ENCODE peak calls at places on chromosomes 6 and 20, in five cellular contexts. Y is GM10248; O is CD4-positive, alpha-beta T cell; P is osteocyte; Q is right lobe of liver. T is an unnamed sample.

GRCh38 chr20:22509090-22509938 is 75.1 kb downstream of the FOXA2 start:
- DNase-seq in O (no peak), Y (no peak), P (no peak), Q (no peak), T (no peak)

GRCh38 chr6:2596222-2596621 is 154.5 kb downstream of the MYLK4 start:
- DNase-seq in Y (no peak), P (no peak), O (no peak), Q (no peak), T (no peak)

GRCh38 chr6:118709859-118710350 is 58.5 kb upstream of the CEP85L start:
- DNase-seq in P (no peak), Q (no peak), Y (peak; percentile 64), O (peak; percentile 41), T (peak; percentile 63)

GRCh38 chr6:12480379-12480778 is 190.2 kb downstream of the EDN1 start:
- DNase-seq in Q (no peak), Y (no peak), P (no peak), O (no peak), T (no peak)

GRCh38 chr20:45253260-45253659 is 1.1 kb downstream of the SLPI start:
- DNase-seq in Y (no peak), O (no peak), Q (no peak), P (no peak), T (no peak)

GRCh38 chr6:31597006-31597405 is 4.2 kb upstream of the NCR3 start:
- DNase-seq in O (no peak), Q (no peak), Y (no peak), P (no peak), T (no peak)

GRCh38 chr20:49349078-49349477 is 71.2 kb upstream of the ZNFX1 start:
- DNase-seq in P (no peak), Q (no peak), Y (no peak), O (no peak), T (no peak)

GRCh38 chr6:30325150-30325872 is 1.4 kb upstream of the TRIM39 start:
- DNase-seq in Q (no peak), P (no peak), Y (peak; percentile 79), O (no peak), T (peak; percentile 81)

GRCh38 chr6:78259935-78260334 is 607.1 kb downstream of the MEI4 start:
- DNase-seq in P (no peak), Q (no peak), O (no peak), Y (no peak), T (no peak)

GRCh38 chr20:62952373-62953166 is at the start of gene SLC17A9:
- DNase-seq in P (no peak), O (no peak), Q (peak; percentile 98), Y (peak; percentile 92), T (peak; percentile 93)

GRCh38 chr20:24910461-24910860 is 38.6 kb upstream of the CST7 start:
- DNase-seq in P (peak; percentile 80), O (no peak), Y (peak; percentile 9), Q (no peak), T (peak; percentile 8)

GRCh38 chr20:9280654-9281053 is 211.8 kb downstream of the PLCB4 start:
- DNase-seq in Q (no peak), O (no peak), Y (no peak), P (no peak), T (no peak)

GRCh38 chr20:58094698-58095097 is 133.8 kb downstream of the ANKRD60 start:
- DNase-seq in Q (no peak), O (no peak), Y (no peak), P (peak; percentile 68), T (no peak)

GRCh38 chr20:39105551-39105950 is 143.4 kb downstream of the DHX35 start:
- DNase-seq in Y (no peak), P (no peak), Q (no peak), O (no peak), T (no peak)

DNA sequence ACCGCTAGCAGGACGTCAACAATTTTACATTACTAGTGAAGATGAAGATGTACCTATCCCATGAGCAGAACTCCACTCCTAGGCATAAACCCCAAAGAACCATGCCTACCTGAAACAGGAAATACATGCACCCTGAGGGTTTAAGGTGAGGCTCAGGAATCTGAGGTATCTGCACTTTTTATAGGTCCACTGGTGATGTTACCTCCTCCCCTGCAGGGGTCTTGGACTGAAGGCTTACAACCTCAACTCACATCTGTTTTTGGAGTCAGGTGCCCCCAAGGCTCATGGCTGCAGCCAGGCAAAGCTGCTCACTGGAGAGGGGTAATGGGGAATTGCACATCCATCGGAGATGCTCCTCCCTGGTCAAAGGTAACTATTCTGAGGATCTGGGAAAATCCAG is 132.5 kb upstream of the TRAF3IP2 start:
- DNase-seq in O (no peak), Q (no peak), P (no peak), Y (no peak), T (no peak)
- TF ChIP-seq CTCF in O (no peak), Q (no peak), P (no peak), Y (no peak), T (no peak)

GRCh38 chr6:157017022-157017421 is 239.8 kb downstream of the ARID1B start:
- DNase-seq in Y (no peak), Q (no peak), O (no peak), P (no peak), T (no peak)

GRCh38 chr6:157020398-157021266 is 243.5 kb downstream of the ARID1B start:
- DNase-seq in Q (no peak), P (peak; percentile 85), Y (peak; percentile 79), O (no peak), T (peak; percentile 86)

GRCh38 chr6:157019733-157020132 is 242.6 kb downstream of the ARID1B start:
- DNase-seq in Y (no peak), O (no peak), P (no peak), Q (no peak), T (peak; percentile 29)

GRCh38 chr6:157017861-157018260 is 240.7 kb downstream of the ARID1B start:
- DNase-seq in P (no peak), O (no peak), Y (no peak), Q (no peak), T (no peak)

DNA sequence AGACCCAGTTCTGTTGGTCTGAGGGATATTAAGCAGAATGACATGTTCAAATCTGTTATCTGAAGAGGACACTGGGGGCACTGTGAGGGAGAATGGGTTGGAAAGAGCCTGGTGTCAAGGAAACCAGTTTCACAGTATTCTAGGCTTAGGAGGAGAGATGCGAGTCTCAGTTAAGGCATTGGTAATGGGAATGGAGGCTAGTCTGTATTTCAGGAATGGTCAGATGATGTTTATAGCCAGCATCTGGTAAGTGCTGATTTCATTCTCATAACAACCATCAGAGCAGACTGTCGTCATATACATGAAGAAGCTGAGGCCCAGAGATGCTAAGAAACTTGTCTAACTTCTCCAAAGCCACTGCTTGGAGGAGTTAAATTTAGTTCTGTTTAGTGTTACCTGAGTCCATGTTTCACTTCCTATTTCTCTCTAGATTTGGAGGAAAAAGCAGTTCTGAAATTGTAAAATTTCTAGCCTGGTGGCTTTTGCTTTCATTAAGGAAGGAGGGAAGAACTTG is 242.0 kb downstream of the ARID1B start:
- DNase-seq in P (no peak), Q (no peak), O (no peak), Y (no peak), T (peak; percentile 24)
- TF ChIP-seq CTCF in P (peak; percentile 9), Q (no peak), O (no peak), Y (peak; percentile 24), T (no peak)

GRCh38 chr6:37538107-37538506 is 38.4 kb upstream of the CCDC167 start:
- DNase-seq in Y (peak; percentile 69), O (no peak), P (no peak), Q (no peak), T (peak; percentile 79)
- TF ChIP-seq CTCF in Y (peak; percentile 77), O (no peak), P (no peak), Q (peak; percentile 25), T (peak; percentile 44)

GRCh38 chr6:36422714-36423100 is 19.9 kb downstream of the PXT1 start:
- DNase-seq in P (peak; percentile 11), O (no peak), Y (no peak), Q (no peak), T (no peak)

GRCh38 chr6:36426622-36427021 is 16.0 kb downstream of the PXT1 start:
- DNase-seq in P (no peak), O (no peak), Y (no peak), Q (no peak), T (no peak)

GRCh38 chr6:36427781-36428345 is 14.8 kb downstream of the PXT1 start:
- DNase-seq in Q (no peak), Y (no peak), P (no peak), O (no peak), T (no peak)

GRCh38 chr6:36419295-36419694 is 23.4 kb downstream of the PXT1 start:
- DNase-seq in O (no peak), P (no peak), Y (no peak), Q (no peak), T (no peak)

GRCh38 chr6:36423101-36423824 is 19.4 kb downstream of the PXT1 start:
- DNase-seq in Q (peak; percentile 99), Y (peak; percentile 97), P (peak; percentile 100), O (peak; percentile 96), T (peak; percentile 97)
- TF ChIP-seq CTCF in Q (peak; percentile 63), Y (peak; percentile 75), P (peak; percentile 82), O (peak; percentile 70), T (peak; percentile 61)

DNA sequence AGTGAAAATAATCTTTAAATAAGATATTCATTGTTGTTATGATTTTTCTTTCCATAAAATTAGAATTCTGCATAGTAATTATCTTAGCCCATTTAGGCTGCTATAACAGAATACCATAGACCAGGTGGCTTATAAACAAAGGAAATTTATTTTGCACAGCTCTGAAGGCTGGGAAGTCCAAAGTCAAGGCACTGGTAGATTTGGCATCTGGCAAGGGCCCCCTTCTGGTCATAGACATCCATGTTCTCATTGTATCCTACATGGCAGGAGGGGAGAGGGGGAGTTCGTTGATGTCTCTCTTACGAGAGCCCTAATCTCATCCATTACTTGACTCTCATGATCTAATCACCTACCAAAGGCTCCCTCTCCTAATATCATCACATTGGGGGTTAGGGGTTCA is 175.0 kb upstream of the CCN2 start:
- DNase-seq in P (no peak), Q (no peak), O (no peak), Y (no peak), T (no peak)
- TF ChIP-seq CTCF in P (no peak), Q (no peak), O (no peak), Y (no peak), T (no peak)

DNA sequence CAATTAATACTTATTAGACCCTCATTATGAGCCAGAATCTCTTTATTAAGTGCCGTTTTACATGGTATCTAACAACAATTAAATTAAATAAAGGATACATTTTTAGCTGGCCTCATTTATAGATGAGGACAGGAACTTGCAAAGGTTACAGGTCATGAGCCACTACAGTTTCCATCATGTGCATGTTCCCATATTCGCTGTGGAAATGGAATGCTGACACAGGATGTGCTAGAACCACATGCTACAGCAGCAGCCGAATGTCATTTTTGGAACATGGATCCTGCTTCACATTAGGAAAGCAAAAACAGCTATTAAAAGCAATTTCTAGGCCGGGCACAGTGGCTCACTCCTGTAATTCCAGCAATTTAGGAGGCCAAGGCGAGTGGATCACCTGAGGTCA is 5.9 kb downstream of the SLC18B1 start:
- DNase-seq in Y (no peak), O (no peak), P (no peak), Q (no peak), T (no peak)
- TF ChIP-seq CTCF in Y (no peak), O (no peak), P (no peak), Q (no peak), T (no peak)

GRCh38 chr20:346033-346639 is 775 bp upstream of the NRSN2 start:
- DNase-seq in Y (no peak), P (no peak), O (no peak), Q (no peak), T (no peak)

GRCh38 chr20:347640-348484 is 951 bp downstream of the NRSN2 start:
- DNase-seq in Y (peak; percentile 96), Q (peak; percentile 81), P (peak; percentile 99), O (peak; percentile 16), T (peak; percentile 98)

GRCh38 chr20:346640-347316 is at the start of gene NRSN2:
- DNase-seq in Q (no peak), P (peak; percentile 88), O (no peak), Y (peak; percentile 86), T (peak; percentile 88)

GRCh38 chr20:347317-347639 is 367 bp downstream of the NRSN2 start:
- DNase-seq in Y (no peak), P (no peak), O (no peak), Q (no peak), T (no peak)

GRCh38 chr20:348972-349841 is 2.3 kb downstream of the NRSN2 start:
- DNase-seq in O (no peak), P (no peak), Y (no peak), Q (peak; percentile 80), T (no peak)
- TF ChIP-seq CTCF in O (no peak), P (no peak), Y (no peak), Q (no peak), T (no peak)

T was measured in GM13976.